ENCODE peak calls at places on chromosomes 6 and 20, in seven cellular contexts. J, Q, Z, S, G, W and X are unnamed samples.

GRCh38 chr20:59145926-59146800 is 17.5 kb upstream of the ZNF831 start:
- DNase-seq in Z (peak), S (no peak), J (no peak), Q (no peak), W (no peak), G (no peak), X (no peak)

GRCh38 chr6:25995507-25995906 is 32.9 kb downstream of the TRIM38 start:
- DNase-seq in S (no peak), G (no peak), Q (no peak), W (no peak), J (no peak), Z (no peak), X (no peak)

GRCh38 chr20:6180531-6180930 is 57.7 kb upstream of the FERMT1 start:
- DNase-seq in W (no peak), Z (no peak), Q (no peak), G (no peak), S (no peak), J (no peak), X (no peak)

GRCh38 chr6:108186226-108186625 is 20.4 kb downstream of the NR2E1 start:
- DNase-seq in J (no peak), Q (no peak), Z (no peak), S (no peak), W (peak), G (no peak), X (no peak)

GRCh38 chr6:100464910-100465700 is at the start of gene SIM1:
- DNase-seq in Q (peak), Z (peak), S (peak), W (peak), J (peak), G (no peak), X (peak)

GRCh38 chr6:73024598-73024997 is 200.7 kb downstream of the KHDC1L start:
- DNase-seq in G (no peak), S (no peak), J (no peak), W (no peak), Z (no peak), Q (no peak), X (no peak)

GRCh38 chr6:47105469-47106188 is 63.5 kb upstream of the ADGRF1 start:
- DNase-seq in Q (no peak), J (no peak), G (no peak), S (no peak), Z (no peak), W (no peak), X (no peak)

GRCh38 chr6:155660243-155660977 is 204.8 kb upstream of the NOX3 start:
- DNase-seq in Q (no peak), S (no peak), G (no peak), J (no peak), W (no peak), Z (no peak), X (no peak)

GRCh38 chr6:147135211-147135672 is 69.0 kb upstream of the STXBP5 start:
- DNase-seq in J (no peak), Z (no peak), S (no peak), Q (no peak), G (no peak), W (no peak), X (peak)

GRCh38 chr6:108477034-108477433 is 83.7 kb upstream of the FOXO3 start:
- DNase-seq in W (no peak), Z (no peak), J (no peak), G (no peak), Q (no peak), S (no peak), X (no peak)

GRCh38 chr20:57092112-57092899 is 174.1 kb downstream of the BMP7 start:
- DNase-seq in S (peak), G (peak), J (peak), Z (peak), W (peak), Q (peak), X (peak)

GRCh38 chr6:102619585-102619984 is 1226.1 kb downstream of the GRIK2 start:
- DNase-seq in G (peak), S (peak), Z (peak), Q (no peak), J (no peak), W (no peak), X (peak)

GRCh38 chr20:21315138-21315537 is 12.0 kb downstream of the XRN2 start:
- DNase-seq in S (no peak), G (no peak), W (no peak), J (no peak), Q (no peak), Z (no peak), X (peak)

GRCh38 chr6:111361648-111362047 is 121.4 kb downstream of the REV3L start:
- DNase-seq in G (peak), W (peak), Z (peak), S (peak), J (no peak), Q (peak), X (peak)

GRCh38 chr6:24662206-24662605 is 4.5 kb downstream of the TDP2 start:
- DNase-seq in Z (no peak), W (peak), G (no peak), J (no peak), Q (no peak), S (no peak), X (no peak)

GRCh38 chr6:148179786-148180185 is 162.9 kb upstream of the SASH1 start:
- DNase-seq in W (peak), J (no peak), Q (no peak), S (peak), Z (no peak), G (peak), X (peak)

GRCh38 chr6:113843500-113844068 is 13.6 kb upstream of the MARCKS start:
- DNase-seq in Q (no peak), G (no peak), J (no peak), S (no peak), W (no peak), Z (no peak), X (no peak)

GRCh38 chr6:135722182-135722581 is 129.3 kb upstream of the PDE7B start:
- DNase-seq in J (no peak), S (no peak), W (no peak), Q (no peak), Z (no peak), G (no peak), X (no peak)

GRCh38 chr6:131807644-131808459 is at the start of gene ENPP1:
- DNase-seq in W (peak), J (peak), S (peak), Q (peak), G (peak), Z (peak), X (peak)

GRCh38 chr6:143684484-143684883 is 6.7 kb downstream of the PHACTR2 start:
- DNase-seq in G (no peak), Z (no peak), J (no peak), W (no peak), Q (no peak), S (no peak), X (no peak)

GRCh38 chr6:43740961-43741764 is 28.8 kb upstream of the VEGFA start:
- DNase-seq in G (no peak), Z (no peak), W (no peak), J (no peak), Q (no peak), S (no peak), X (no peak)

GRCh38 chr20:79565-79964 is 7.9 kb upstream of the DEFB125 start:
- DNase-seq in W (peak), J (no peak), G (no peak), Q (no peak), Z (no peak), S (no peak), X (no peak)

GRCh38 chr20:4563031-4563430 is 158.7 kb upstream of the PRND start:
- DNase-seq in Q (no peak), S (no peak), W (no peak), J (no peak), G (no peak), Z (no peak), X (no peak)

GRCh38 chr6:53662457-53662856 is 3.1 kb downstream of the KLHL31 start:
- DNase-seq in J (no peak), S (no peak), G (no peak), W (no peak), Z (no peak), Q (no peak), X (no peak)

GRCh38 chr6:105900120-105900937 is 185.8 kb upstream of the PRDM1 start:
- DNase-seq in S (no peak), W (no peak), Z (no peak), Q (no peak), G (no peak), J (no peak), X (peak)

GRCh38 chr6:136517582-136517981 is 32.6 kb downstream of the MAP7 start:
- DNase-seq in S (no peak), W (no peak), J (no peak), G (no peak), Q (no peak), Z (no peak), X (no peak)

GRCh38 chr20:62198931-62199330 is 16.1 kb downstream of the MTG2 start:
- DNase-seq in J (no peak), Z (no peak), Q (peak), S (no peak), G (no peak), W (no peak), X (no peak)

GRCh38 chr6:24064106-24064505 is 61.9 kb upstream of the NRSN1 start:
- DNase-seq in Q (no peak), S (peak), J (no peak), W (peak), Z (peak), G (peak), X (no peak)

GRCh38 chr20:56422131-56422823 is 10.2 kb downstream of the CASS4 start:
- DNase-seq in W (no peak), S (no peak), Z (no peak), J (no peak), Q (no peak), G (peak), X (peak)

GRCh38 chr20:63755933-63756647 is 16.5 kb downstream of the SLC2A4RG start:
- DNase-seq in G (no peak), Q (no peak), W (no peak), S (no peak), Z (no peak), J (no peak), X (no peak)

GRCh38 chr6:87772597-87773530 is 70.8 kb upstream of the AKIRIN2 start:
- DNase-seq in Q (no peak), G (no peak), J (no peak), S (peak), W (no peak), Z (peak), X (no peak)

GRCh38 chr6:145235207-145235606 is 500.1 kb downstream of the EPM2A start:
- DNase-seq in S (no peak), G (no peak), Q (no peak), J (no peak), Z (no peak), W (no peak), X (no peak)

GRCh38 chr6:132548746-132549463 is 3.6 kb upstream of the TAAR8 start:
- DNase-seq in S (no peak), G (no peak), Q (no peak), J (no peak), Z (no peak), W (no peak), X (no peak)

GRCh38 chr6:31831350-31832215 is 4.0 kb downstream of the HSPA1B start:
- DNase-seq in J (no peak), Q (no peak), S (no peak), G (no peak), W (no peak), Z (no peak), X (no peak)

GRCh38 chr20:44746367-44747165 is 901 bp downstream of the KCNK15 start:
- DNase-seq in J (no peak), Z (no peak), G (no peak), S (peak), W (no peak), Q (peak), X (no peak)

GRCh38 chr20:44752099-44752931 is 6.7 kb downstream of the KCNK15 start:
- DNase-seq in Q (no peak), J (no peak), Z (no peak), W (no peak), S (no peak), G (no peak), X (no peak)

GRCh38 chr20:44747166-44748004 is 1.7 kb downstream of the KCNK15 start:
- DNase-seq in Z (peak), G (peak), S (peak), J (peak), W (peak), Q (peak), X (peak)

GRCh38 chr20:44748005-44748370 is 2.3 kb downstream of the KCNK15 start:
- DNase-seq in G (peak), W (no peak), S (peak), Q (no peak), J (no peak), Z (no peak), X (no peak)

DNA sequence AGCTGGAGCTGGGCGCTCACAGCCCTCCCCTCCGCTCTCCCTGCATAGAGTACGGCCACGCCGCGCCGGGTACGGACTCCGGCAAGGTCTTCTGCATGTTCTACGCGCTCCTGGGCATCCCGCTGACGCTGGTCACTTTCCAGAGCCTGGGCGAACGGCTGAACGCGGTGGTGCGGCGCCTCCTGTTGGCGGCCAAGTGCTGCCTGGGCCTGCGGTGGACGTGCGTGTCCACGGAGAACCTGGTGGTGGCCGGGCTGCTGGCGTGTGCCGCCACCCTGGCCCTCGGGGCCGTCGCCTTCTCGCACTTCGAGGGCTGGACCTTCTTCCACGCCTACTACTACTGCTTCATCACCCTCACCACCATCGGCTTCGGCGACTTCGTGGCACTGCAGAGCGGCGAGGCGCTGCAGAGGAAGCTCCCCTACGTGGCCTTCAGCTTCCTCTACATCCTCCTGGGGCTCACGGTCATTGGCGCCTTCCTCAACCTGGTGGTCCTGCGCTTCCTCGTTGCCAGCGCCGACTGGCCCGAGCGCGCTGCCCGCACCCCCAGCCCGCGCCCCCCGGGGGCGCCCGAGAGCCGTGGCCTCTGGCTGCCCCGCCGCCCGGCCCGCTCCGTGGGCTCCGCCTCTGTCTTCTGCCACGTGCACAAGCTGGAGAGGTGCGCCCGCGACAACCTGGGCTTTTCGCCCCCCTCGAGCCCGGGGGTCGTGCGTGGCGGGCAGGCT is 4.6 kb downstream of the KCNK15 start:
- DNase-seq in Q (no peak), W (no peak), G (no peak), J (no peak), S (no peak), Z (no peak), X (no peak)
- TF ChIP-seq CTCF in Q (no peak), W (no peak), G (no peak), J (peak), S (no peak), Z (peak), X (no peak)

DNA sequence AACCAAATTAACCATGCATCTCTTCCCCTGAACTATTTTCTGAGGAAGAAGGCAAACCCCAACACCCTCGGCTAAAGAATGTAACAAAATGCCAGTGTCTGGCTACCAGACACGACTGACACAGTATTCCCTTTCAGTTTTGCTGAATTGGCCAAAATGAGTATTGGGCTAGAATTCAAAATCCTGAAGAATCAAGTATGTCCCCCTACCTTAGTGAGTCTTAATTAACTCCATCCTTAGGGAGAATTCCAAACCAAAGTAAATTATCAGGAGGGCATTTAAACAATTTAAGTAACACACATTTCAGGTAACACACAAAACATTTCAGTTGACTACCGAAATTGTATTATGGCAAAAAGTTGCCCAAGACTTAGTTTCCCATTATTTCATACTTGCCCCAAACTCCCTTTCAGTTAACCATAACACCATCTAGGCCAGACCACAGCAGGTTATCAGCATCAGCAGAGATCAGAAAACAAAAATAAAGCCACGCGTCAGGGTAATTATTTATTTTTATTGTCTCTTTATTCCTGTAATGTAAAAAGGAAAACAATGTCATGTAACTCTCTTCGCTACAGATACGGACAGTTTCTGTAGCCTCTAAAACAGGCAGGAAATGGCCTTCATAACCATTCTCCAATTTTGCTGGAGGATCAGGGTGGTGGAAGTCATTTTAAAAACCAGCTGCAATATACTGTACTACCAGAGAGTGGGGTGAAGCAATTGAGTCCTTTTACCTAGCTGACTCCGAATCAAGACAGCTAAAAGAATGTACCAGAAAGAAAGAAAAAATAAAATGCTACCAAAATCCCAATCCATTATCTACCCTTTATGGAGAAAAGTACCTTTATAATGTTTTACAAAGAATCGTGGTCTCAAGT is 1.9 kb downstream of the SNX5 start:
- DNase-seq in Z (peak), G (no peak), Q (no peak), W (no peak), J (no peak), S (no peak), X (peak)
- TF ChIP-seq CTCF in Z (peak), G (no peak), Q (no peak), W (no peak), J (peak), S (peak), X (peak)

GRCh38 chr6:30821862-30822784 is 62.2 kb upstream of the DDR1 start:
- DNase-seq in Q (no peak), Z (peak), S (no peak), W (peak), J (no peak), G (no peak), X (peak)

GRCh38 chr6:30820196-30820595 is 64.1 kb upstream of the DDR1 start:
- DNase-seq in Q (no peak), G (peak), J (peak), S (no peak), W (peak), Z (no peak), X (peak)

GRCh38 chr6:30816791-30817739 is 67.3 kb upstream of the DDR1 start:
- DNase-seq in G (no peak), Q (no peak), W (no peak), S (no peak), Z (no peak), J (no peak), X (no peak)

GRCh38 chr6:30819287-30819917 is 64.9 kb upstream of the DDR1 start:
- DNase-seq in G (no peak), Q (no peak), W (no peak), Z (no peak), J (no peak), S (no peak), X (no peak)

DNA sequence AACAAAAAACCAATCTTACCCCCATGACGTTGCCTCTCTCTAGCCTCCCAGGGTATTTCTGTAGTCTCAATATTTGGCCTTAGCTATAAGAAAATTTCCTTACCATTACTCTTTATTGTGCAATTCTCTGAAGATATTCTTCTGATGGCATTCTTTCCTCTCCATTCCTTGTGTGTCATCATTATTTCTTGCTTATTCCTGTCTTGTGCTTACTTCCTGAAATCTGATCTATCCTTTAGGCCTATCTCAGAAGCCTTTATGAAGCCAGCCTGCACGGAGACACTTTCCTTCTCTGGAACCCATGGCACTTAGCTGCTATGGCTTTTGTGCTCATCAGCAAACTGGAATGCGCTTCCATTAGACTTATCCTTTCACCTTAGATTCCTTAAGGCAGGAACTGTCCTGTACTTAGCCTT is 65.9 kb upstream of the DDR1 start:
- DNase-seq in Z (no peak), W (no peak), G (no peak), S (no peak), Q (no peak), J (no peak), X (peak)
- TF ChIP-seq CTCF in Z (no peak), W (no peak), G (no peak), S (no peak), Q (no peak), J (no peak), X (no peak)

GRCh38 chr20:9392892-9393857 is 121.2 kb upstream of the LAMP5 start:
- DNase-seq in G (peak), Z (peak), S (peak), J (peak), Q (peak), W (peak), X (peak)
- TF ChIP-seq CTCF in G (peak), Z (peak), S (peak), J (peak), Q (peak), W (peak), X (peak)